ENCODE peak calls at places on chromosome 13, in eight cellular contexts. A is naive thymus-derived CD4-positive, alpha-beta T cell; J is heart left ventricle; N is body of pancreas; C is uterus; U is SK-N-SH; I is neuronal stem cell; G is mucosa of descending colon. F is an unnamed sample. For H3K9me3 and H3K4me1, the result is how much of the 10 kb centered on the place peaks cover.

GRCh38 chr13:106372199-106373160 is 163.0 kb downstream of the EFNB2 start:
- DNase-seq in A (no peak), J (no peak), N (no peak), C (no peak), U (no peak), I (no peak), G (no peak), F (no peak)

GRCh38 chr13:24680258-24680920 is at the start of gene ATP12A:
- DNase-seq in A (peak), J (no peak), N (peak), C (no peak), U (peak), I (peak), G (peak), F (no peak)

GRCh38 chr13:46728777-46729176 is 68.2 kb downstream of the ESD start:
- DNase-seq in A (no peak), J (no peak), N (no peak), C (no peak), U (no peak), I (no peak), G (no peak), F (no peak)

GRCh38 chr13:93233997-93234416 is 7.4 kb downstream of the GPC6 start:
- DNase-seq in A (no peak), J (no peak), N (no peak), C (no peak), U (no peak), I (no peak), G (no peak), F (no peak)

GRCh38 chr13:68199271-68199670 is 969.1 kb upstream of the PCDH9 start:
- DNase-seq in A (no peak), J (no peak), N (no peak), C (no peak), U (no peak), I (no peak), G (no peak), F (no peak)

GRCh38 chr13:95494082-95494681 is 58.3 kb upstream of the CLDN10 start:
- DNase-seq in A (peak), J (no peak), N (no peak), C (no peak), U (peak), I (peak), G (no peak), F (no peak)

GRCh38 chr13:103883698-103884097 is 817.5 kb upstream of the SLC10A2 start:
- DNase-seq in A (no peak), J (no peak), N (no peak), C (no peak), U (no peak), I (no peak), G (no peak), F (no peak)

GRCh38 chr13:65472336-65472735 is 1757.8 kb downstream of the PCDH9 start:
- DNase-seq in A (no peak), J (no peak), N (no peak), C (no peak), U (no peak), I (no peak), G (no peak), F (no peak)

GRCh38 chr13:76783798-76784197 is 102.4 kb downstream of the KCTD12 start:
- DNase-seq in A (no peak), J (no peak), N (no peak), C (no peak), U (no peak), I (no peak), G (no peak), F (no peak)

DNA sequence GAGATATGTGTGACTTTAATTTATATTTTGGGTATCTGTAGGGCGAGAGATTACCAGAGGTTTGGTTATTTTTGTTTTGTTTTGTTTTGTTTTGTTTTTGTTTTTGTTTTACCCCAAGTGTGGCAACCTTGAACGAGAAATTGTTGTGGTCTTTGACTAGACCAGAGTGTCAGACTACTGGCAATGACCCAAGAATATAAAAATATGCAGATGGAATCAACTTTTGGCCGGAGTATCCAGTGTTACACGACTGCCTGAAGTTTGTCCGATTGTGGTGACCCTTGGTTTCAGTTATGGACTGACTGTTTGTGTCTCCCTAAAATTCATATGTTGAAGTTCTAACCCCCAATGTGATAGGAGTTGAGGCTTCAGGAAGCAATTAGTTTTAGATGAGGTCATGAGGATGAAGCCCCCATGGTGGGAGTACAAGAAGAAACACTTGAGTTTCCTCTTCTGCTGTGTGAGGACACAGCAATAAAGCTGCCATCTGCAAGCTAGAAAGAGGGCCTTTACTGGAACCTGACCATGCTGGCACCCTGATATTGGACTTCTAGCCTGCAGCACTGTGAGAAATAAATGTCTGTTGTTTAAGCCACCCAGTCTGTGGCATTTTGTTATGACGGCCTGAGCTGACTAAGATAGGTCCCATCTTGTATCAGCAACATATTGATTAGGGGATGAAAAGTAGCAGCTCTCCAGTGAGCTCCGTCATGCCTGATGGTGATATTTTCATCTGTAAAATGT is 261.7 kb downstream of the MTUS2 start:
- DNase-seq in A (no peak), J (no peak), N (no peak), C (no peak), U (no peak), I (no peak), G (no peak), F (no peak)
- H3K9me3 ChIP-seq in A (under half), J (under half), N (under half), C (under half), U (under half), I (under half), G (under half), F (under half)

GRCh38 chr13:79807554-79807953 is 326.6 kb downstream of the NDFIP2 start:
- DNase-seq in A (no peak), J (no peak), N (no peak), C (no peak), U (no peak), I (no peak), G (no peak), F (no peak)
- H3K4me1 ChIP-seq in A (under half), J (under half), N (under half), C (under half), U (under half), I (under half), G (under half), F (under half)

DNA sequence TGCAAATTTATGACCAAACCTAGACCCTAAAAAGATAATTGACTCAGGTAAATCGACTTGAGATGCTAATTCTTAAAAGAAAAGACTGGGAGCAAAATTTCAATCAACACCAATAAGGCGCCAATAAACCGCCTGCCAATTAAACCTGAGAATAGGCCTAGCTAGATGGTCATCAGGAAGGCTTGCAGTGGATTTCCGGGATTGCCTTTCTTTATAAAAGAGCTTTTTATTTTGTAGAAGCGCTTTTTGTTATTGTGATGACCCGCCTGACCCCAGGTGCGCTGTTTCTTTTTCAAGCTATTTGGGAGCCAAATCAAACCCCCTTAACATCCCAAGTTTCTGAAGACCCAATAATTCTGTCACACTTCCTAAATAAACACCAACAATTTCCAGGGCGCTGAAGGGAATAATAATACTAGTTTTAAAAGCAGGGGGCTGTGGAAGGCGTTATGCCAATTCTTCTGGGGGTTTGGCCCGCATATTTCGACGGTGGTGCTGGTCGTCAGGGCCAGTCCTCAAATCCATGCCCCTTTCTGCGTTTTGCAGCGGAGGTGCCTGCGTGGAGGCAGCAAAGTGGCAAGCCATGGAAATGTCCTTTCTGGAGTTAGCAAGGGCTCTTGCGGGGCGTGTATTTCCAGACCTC is 2.9 kb upstream of the ZIC5 start:
- DNase-seq in A (no peak), J (no peak), N (no peak), C (peak), U (peak), I (no peak), G (no peak), F (no peak)
- H3K9me3 ChIP-seq in A (under half), J (under half), N (under half), C (under half), U (under half), I (under half), G (under half), F (under half)

DNA sequence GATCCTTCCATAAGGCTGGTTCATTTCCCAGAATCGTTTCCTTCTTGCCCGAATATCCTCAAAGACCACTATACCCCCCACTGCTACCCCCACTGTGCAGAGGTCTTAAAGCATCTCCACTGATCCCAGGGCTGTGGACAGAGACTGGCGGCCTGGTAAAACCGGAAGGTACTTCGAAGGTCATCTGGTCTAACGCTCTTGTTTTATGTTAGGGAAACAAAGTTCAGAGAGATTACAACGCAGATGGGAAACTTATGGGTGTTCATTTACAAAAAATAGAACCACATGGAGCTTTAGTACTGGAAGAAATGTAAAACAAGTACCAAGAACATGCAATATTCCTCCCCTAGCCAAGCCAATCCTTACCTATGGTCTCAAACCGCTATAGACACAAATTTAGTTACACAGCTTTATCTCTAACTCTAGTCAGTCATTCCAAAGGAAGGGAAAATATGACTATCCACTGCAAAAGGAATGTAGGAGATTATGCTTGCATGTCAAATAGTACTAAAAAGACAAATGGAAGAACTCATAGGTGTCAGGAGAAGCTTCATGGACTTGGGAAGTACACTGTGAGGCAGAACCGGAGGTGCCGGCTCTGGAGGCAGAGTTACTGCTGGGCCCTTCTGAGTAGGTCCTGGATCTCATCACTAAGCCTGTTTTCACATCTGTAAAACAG is 97.6 kb downstream of the FOXO1 start:
- DNase-seq in A (no peak), J (no peak), N (no peak), C (no peak), U (no peak), I (no peak), G (no peak), F (no peak)
- H3K4me1 ChIP-seq in A (half or more), J (under half), N (half or more), C (under half), U (under half), I (under half), G (under half), F (under half)

GRCh38 chr13:79562557-79562956 is 81.6 kb downstream of the NDFIP2 start:
- DNase-seq in A (no peak), J (no peak), N (no peak), C (no peak), U (no peak), I (no peak), G (no peak), F (no peak)
- H3K9me3 ChIP-seq in A (under half), J (under half), N (under half), C (under half), U (under half), I (under half), G (under half), F (under half)

GRCh38 chr13:36841411-36841810 is 22.4 kb downstream of the RFXAP start:
- DNase-seq in A (no peak), J (no peak), N (no peak), C (no peak), U (no peak), I (no peak), G (no peak), F (no peak)
- H3K4me1 ChIP-seq in A (under half), J (under half), N (under half), C (under half), U (under half), I (under half), G (under half), F (under half)

DNA sequence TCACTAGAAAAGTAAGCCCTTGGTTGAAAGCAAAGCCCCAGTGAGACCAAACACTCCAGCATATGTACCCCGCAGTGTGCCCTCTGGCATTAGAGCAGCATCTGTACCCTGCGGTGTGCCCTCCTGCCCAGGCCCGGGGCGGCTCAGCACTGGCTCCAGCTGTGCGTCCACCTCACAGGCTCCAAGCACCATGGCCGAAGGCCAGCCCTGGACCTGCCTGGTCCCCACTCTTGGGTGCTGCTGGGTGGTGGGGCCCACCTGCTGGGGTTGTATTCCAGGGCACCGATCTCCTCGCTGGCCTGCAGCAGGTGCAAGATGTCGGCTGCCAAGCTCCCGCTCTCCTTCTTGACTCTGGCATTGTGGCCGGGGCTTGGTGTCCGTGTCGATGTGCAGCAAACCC is 230.2 kb downstream of the TUBA3C start:
- DNase-seq in A (no peak), J (no peak), N (no peak), C (no peak), U (no peak), I (no peak), G (no peak), F (no peak)
- H3K9me3 ChIP-seq in A (under half), J (under half), N (under half), C (under half), U (under half), I (under half), G (half or more), F (under half)

GRCh38 chr13:48185018-48185417 is 48.0 kb upstream of the ITM2B start:
- DNase-seq in A (no peak), J (no peak), N (no peak), C (no peak), U (no peak), I (no peak), G (no peak), F (no peak)

GRCh38 chr13:48186722-48187121 is 46.3 kb upstream of the ITM2B start:
- DNase-seq in A (no peak), J (no peak), N (no peak), C (no peak), U (no peak), I (no peak), G (no peak), F (no peak)

GRCh38 chr13:48189122-48189521 is 43.9 kb upstream of the ITM2B start:
- DNase-seq in A (no peak), J (no peak), N (no peak), C (no peak), U (no peak), I (no peak), G (no peak), F (no peak)

GRCh38 chr13:48188640-48189039 is 44.4 kb upstream of the ITM2B start:
- DNase-seq in A (no peak), J (no peak), N (no peak), C (no peak), U (no peak), I (no peak), G (no peak), F (no peak)

DNA sequence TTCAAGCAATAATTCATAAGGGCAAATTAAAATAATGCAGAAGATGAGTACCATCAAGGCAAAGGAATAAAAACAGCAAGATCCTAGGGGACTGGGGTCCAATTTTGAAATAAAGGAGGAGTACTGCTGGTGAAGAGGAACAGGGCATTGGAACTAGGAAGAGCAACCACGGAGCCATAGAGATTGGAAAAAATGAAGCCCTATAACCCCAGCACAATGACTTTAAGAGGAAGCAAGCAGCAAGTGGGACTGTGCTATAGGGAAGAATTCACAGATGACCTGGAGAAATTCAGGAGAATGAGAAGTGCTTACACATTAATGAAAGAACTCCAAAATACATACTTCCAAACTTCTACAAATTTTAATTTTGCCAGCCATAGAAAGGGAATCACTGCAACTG is 44.9 kb upstream of the ITM2B start:
- DNase-seq in A (no peak), J (no peak), N (no peak), C (no peak), U (no peak), I (no peak), G (no peak), F (no peak)
- H3K4me1 ChIP-seq in A (half or more), J (under half), N (under half), C (under half), U (under half), I (under half), G (under half), F (under half)

GRCh38 chr13:48068036-48068435 is 26.9 kb downstream of the MED4 start:
- DNase-seq in A (no peak), J (no peak), N (no peak), C (no peak), U (no peak), I (no peak), G (no peak), F (no peak)

GRCh38 chr13:48069573-48069972 is 25.3 kb downstream of the MED4 start:
- DNase-seq in A (no peak), J (no peak), N (no peak), C (no peak), U (no peak), I (no peak), G (no peak), F (no peak)

GRCh38 chr13:48070942-48071341 is 24.0 kb downstream of the MED4 start:
- DNase-seq in A (no peak), J (no peak), N (no peak), C (no peak), U (no peak), I (no peak), G (no peak), F (no peak)

GRCh38 chr13:48066310-48066989 is 28.5 kb downstream of the MED4 start:
- DNase-seq in A (peak), J (no peak), N (no peak), C (no peak), U (no peak), I (no peak), G (no peak), F (no peak)

DNA sequence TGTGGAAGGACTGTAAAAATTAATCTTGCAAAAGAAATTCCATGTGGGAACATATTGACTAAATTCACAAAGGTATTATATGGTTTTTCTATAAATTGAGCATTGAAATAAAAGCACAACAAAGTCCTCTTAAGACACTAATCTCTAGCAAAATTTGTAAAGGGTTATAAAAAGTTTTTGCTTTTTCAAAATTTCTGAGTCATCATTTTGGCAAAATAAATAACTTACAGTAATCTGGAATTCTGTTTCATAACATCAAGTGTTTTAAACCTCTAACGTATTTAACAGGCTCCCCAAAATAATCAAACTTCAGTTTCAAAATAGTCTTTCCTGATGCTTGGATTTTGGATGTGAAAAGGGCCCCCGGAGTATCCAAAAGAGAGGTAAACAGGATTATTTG is 26.0 kb downstream of the MED4 start:
- DNase-seq in A (no peak), J (no peak), N (no peak), C (no peak), U (no peak), I (no peak), G (no peak), F (no peak)
- H3K9me3 ChIP-seq in A (under half), J (under half), N (under half), C (under half), U (under half), I (half or more), G (half or more), F (under half)

F was measured in tibial artery.